ENCODE peak calls at places on chromosomes 6 and 20, in eight cellular contexts. W is ovary, B is HepG2, H is GM12878, J is upper lobe of left lung, G is stomach, Z is K562, M is H1. C is an unnamed sample.

GRCh38 chr6:41504526-41505021 is 41.6 kb upstream of the FOXP4 start:
- DNase-seq in W (peak; percentile 38), B (no peak), H (no peak), J (no peak), G (no peak), Z (no peak), M (no peak), C (no peak)

GRCh38 chr6:137148291-137149076 is 25.0 kb downstream of the IL22RA2 start:
- DNase-seq in W (no peak), B (peak; percentile 45), H (no peak), J (peak; percentile 74), G (no peak), Z (no peak), M (no peak), C (no peak)

GRCh38 chr20:50381771-50382593 is 128.2 kb upstream of the PTPN1 start:
- DNase-seq in W (no peak), B (no peak), H (peak; percentile 30), J (peak; percentile 78), G (no peak), Z (no peak), M (no peak), C (no peak)

GRCh38 chr6:39430968-39431523 is 108.5 kb upstream of the KCNK16 start:
- DNase-seq in W (peak; percentile 14), B (no peak), H (no peak), J (peak; percentile 53), G (peak; percentile 47), Z (no peak), M (no peak), C (peak; percentile 76)

GRCh38 chr20:9223296-9223695 is 154.4 kb downstream of the PLCB4 start:
- DNase-seq in W (no peak), B (no peak), H (no peak), J (no peak), G (no peak), Z (no peak), M (no peak), C (no peak)

GRCh38 chr6:77822265-77822664 is 169.4 kb downstream of the MEI4 start:
- DNase-seq in W (no peak), B (no peak), H (no peak), J (no peak), G (no peak), Z (no peak), M (no peak), C (no peak)

GRCh38 chr20:5843054-5843731 is 93.0 kb downstream of the SHLD1 start:
- DNase-seq in W (no peak), B (no peak), H (peak; percentile 55), J (no peak), G (no peak), Z (no peak), M (no peak), C (no peak)

GRCh38 chr6:136655251-136656014 is 105.2 kb upstream of the MAP7 start:
- DNase-seq in W (no peak), B (no peak), H (no peak), J (peak; percentile 54), G (no peak), Z (no peak), M (no peak), C (no peak)

GRCh38 chr6:47455533-47456209 is 21.9 kb upstream of the CD2AP start:
- DNase-seq in W (no peak), B (no peak), H (no peak), J (no peak), G (peak; percentile 56), Z (no peak), M (no peak), C (no peak)

GRCh38 chr6:118080547-118080946 is 173.5 kb downstream of the SLC35F1 start:
- DNase-seq in W (no peak), B (no peak), H (no peak), J (no peak), G (no peak), Z (no peak), M (no peak), C (no peak)

GRCh38 chr6:16665992-16666391 is 95.3 kb downstream of the ATXN1 start:
- DNase-seq in W (no peak), B (no peak), H (no peak), J (no peak), G (no peak), Z (no peak), M (no peak), C (no peak)

GRCh38 chr6:105363100-105363754 is 39.7 kb downstream of the PREP start:
- DNase-seq in W (no peak), B (no peak), H (no peak), J (no peak), G (no peak), Z (no peak), M (no peak), C (no peak)

GRCh38 chr6:139290787-139291294 is 957 bp downstream of the TXLNB start:
- DNase-seq in W (peak; percentile 39), B (no peak), H (peak; percentile 88), J (no peak), G (no peak), Z (no peak), M (no peak), C (no peak)
- TF ChIP-seq POLR2A in W (no peak), B (no peak), H (no peak), J (no peak), G (no peak), Z (no peak), M (no peak), C (no peak)

GRCh38 chr6:36850001-36850400 is 10.8 kb upstream of the CPNE5 start:
- DNase-seq in W (no peak), B (no peak), H (no peak), J (no peak), G (no peak), Z (no peak), M (no peak), C (peak; percentile 36)

GRCh38 chr6:36853325-36853724 is 14.1 kb upstream of the CPNE5 start:
- DNase-seq in W (peak; percentile 36), B (no peak), H (no peak), J (peak; percentile 76), G (no peak), Z (no peak), M (no peak), C (no peak)

GRCh38 chr6:36851632-36852031 is 12.4 kb upstream of the CPNE5 start:
- DNase-seq in W (peak; percentile 40), B (no peak), H (no peak), J (no peak), G (no peak), Z (no peak), M (no peak), C (peak; percentile 47)

GRCh38 chr6:36851149-36851614 is 11.9 kb upstream of the CPNE5 start:
- DNase-seq in W (peak; percentile 48), B (peak; percentile 69), H (no peak), J (peak; percentile 43), G (peak; percentile 49), Z (peak; percentile 62), M (no peak), C (peak; percentile 57)

DNA sequence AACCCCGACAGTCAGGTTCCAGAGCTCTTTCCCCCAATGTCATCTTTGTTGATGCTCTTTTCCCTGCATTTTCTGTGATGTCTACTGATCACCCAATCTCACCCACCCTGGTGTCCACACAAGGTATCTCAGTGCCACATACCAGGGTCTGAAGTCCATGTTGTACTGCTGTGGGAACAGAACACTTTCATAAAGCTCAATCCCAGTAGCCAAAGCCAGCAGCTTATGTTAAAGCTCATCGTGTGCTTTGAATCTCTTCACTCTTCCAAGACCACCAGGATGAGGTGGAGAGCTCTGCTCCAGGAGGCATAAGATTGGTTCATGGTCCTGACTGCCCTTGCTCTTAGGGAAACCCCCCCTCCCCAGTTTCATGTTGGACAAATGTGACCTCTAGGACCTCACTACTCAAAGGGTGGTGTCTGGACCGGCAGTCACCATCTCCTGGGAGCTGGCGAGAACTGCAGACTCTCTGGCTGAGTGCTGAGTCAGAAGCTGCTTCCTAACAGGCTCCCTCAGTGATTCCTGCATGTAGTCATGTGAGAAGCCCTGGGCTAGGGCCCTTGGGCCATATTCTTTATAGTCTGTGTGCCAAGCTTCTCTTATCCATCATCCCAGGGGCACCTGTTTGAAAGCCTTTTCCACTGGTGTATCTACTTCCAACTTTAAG is 13.4 kb upstream of the CPNE5 start:
- DNase-seq in W (no peak), B (peak; percentile 78), H (no peak), J (peak; percentile 42), G (no peak), Z (no peak), M (no peak), C (peak; percentile 58)
- TF ChIP-seq EP300 in W (no peak), B (no peak), H (no peak), J (no peak), G (no peak), Z (no peak), M (no peak), C (no peak)

GRCh38 chr6:11876934-11877433 is 98.4 kb upstream of the ADTRP start:
- DNase-seq in W (no peak), B (no peak), H (peak; percentile 91), J (no peak), G (no peak), Z (no peak), M (no peak), C (no peak)
- TF ChIP-seq POLR2A in W (no peak), B (no peak), H (no peak), J (no peak), G (no peak), Z (no peak), M (no peak), C (no peak)

GRCh38 chr6:34143884-34144580 is 1.9 kb downstream of the GRM4 start:
- DNase-seq in W (no peak), B (peak; percentile 24), H (no peak), J (no peak), G (no peak), Z (peak; percentile 90), M (no peak), C (no peak)

GRCh38 chr6:34146801-34147592 is 1.1 kb upstream of the GRM4 start:
- DNase-seq in W (no peak), B (no peak), H (no peak), J (no peak), G (no peak), Z (no peak), M (no peak), C (no peak)

GRCh38 chr6:34144581-34145160 is 1.2 kb downstream of the GRM4 start:
- DNase-seq in W (no peak), B (no peak), H (no peak), J (no peak), G (no peak), Z (no peak), M (no peak), C (no peak)

GRCh38 chr6:34146021-34146782 is at the start of gene GRM4:
- DNase-seq in W (no peak), B (no peak), H (no peak), J (no peak), G (no peak), Z (no peak), M (no peak), C (no peak)

DNA sequence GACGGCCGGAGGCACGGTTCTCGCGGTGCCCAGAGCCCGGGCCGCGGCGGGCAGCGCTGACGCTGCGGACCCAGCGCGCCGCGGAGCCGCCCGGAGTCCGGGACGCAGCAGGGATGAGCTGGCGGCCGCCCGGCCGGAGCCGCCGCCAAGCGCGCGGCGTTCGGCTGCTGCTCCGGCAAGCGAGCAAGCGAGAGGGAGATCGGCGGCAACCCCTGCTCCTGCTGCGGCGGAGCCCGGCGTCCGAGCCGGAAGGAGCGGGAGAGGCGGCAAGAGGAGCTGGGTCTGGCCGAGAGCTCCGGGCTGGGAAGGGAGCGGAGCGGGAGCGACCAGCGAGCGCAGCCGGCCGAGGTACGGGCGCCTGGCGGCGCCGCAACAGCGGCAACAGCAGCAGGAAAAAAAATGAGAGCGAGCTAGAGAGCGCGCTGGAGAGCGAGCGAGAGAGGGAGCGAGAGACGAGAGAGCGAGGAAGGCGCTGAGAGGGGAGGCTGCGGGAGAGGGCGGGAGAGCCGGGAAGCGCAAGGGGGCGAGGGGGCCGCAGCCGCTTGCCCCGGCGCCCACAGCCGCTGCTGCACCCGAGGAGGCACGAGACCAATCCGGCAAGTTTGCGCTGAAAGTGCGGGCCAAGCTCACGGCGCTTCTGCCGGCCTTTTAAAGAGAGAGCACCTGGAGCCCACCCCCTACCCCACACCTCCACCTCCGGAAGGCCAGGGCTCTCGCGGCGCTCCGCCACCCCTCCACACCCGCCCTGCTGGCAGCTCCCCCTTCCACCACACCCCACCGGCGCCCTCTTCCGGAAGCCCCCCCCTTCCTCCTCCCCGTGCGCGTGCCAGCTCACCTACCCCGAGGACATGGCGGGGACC is 496 bp downstream of the GRM4 start:
- DNase-seq in W (no peak), B (no peak), H (no peak), J (no peak), G (no peak), Z (peak; percentile 51), M (no peak), C (no peak)
- TF ChIP-seq EP300 in W (no peak), B (no peak), H (no peak), J (no peak), G (no peak), Z (no peak), M (no peak), C (no peak)

C was measured in suprapubic skin.